ENCODE peak calls at places on chromosome 1, in nine cellular contexts. One of them, this sample, is unnamed.

GRCh38 chr1:158999301-159000069 is 10.2 kb upstream of the IFI16 start:
- DNase-seq in AG20443: peak
- DNase-seq in GM12891: no peak
- DNase-seq in NCI-H446: no peak
- DNase-seq in T-helper 9 cell: no peak
- DNase-seq in mesothelial cell of epicardium: peak
- DNase-seq in brain microvascular endothelial cell: peak
- DNase-seq in right lobe of liver: peak
- DNase-seq in ELF-1: peak
- DNase-seq in this sample: peak

GRCh38 chr1:34806396-34806795 is 13.6 kb downstream of the GJA4 start:
- DNase-seq in mesothelial cell of epicardium: no peak
- DNase-seq in T-helper 9 cell: no peak
- DNase-seq in right lobe of liver: no peak
- DNase-seq in NCI-H446: no peak
- DNase-seq in GM12891: no peak
- DNase-seq in brain microvascular endothelial cell: peak
- DNase-seq in ELF-1: no peak
- DNase-seq in AG20443: peak
- DNase-seq in this sample: no peak

GRCh38 chr1:224245188-224245587 is 62.1 kb downstream of the DEGS1 start:
- DNase-seq in GM12891: peak
- DNase-seq in brain microvascular endothelial cell: peak
- DNase-seq in NCI-H446: no peak
- DNase-seq in ELF-1: no peak
- DNase-seq in mesothelial cell of epicardium: no peak
- DNase-seq in right lobe of liver: peak
- DNase-seq in T-helper 9 cell: no peak
- DNase-seq in AG20443: no peak
- DNase-seq in this sample: no peak

GRCh38 chr1:194367121-194367520 is 1180.7 kb upstream of the B3GALT2 start:
- DNase-seq in mesothelial cell of epicardium: no peak
- DNase-seq in T-helper 9 cell: no peak
- DNase-seq in ELF-1: no peak
- DNase-seq in NCI-H446: no peak
- DNase-seq in GM12891: no peak
- DNase-seq in right lobe of liver: no peak
- DNase-seq in AG20443: no peak
- DNase-seq in brain microvascular endothelial cell: no peak
- DNase-seq in this sample: no peak

GRCh38 chr1:160953030-160953429 is 1.6 kb downstream of the ITLN2 start:
- DNase-seq in brain microvascular endothelial cell: no peak
- DNase-seq in AG20443: no peak
- DNase-seq in mesothelial cell of epicardium: no peak
- DNase-seq in GM12891: no peak
- DNase-seq in NCI-H446: no peak
- DNase-seq in T-helper 9 cell: no peak
- DNase-seq in right lobe of liver: no peak
- DNase-seq in ELF-1: no peak
- DNase-seq in this sample: no peak

GRCh38 chr1:208880433-208881100 is 636.4 kb upstream of the PLXNA2 start:
- DNase-seq in NCI-H446: peak
- DNase-seq in GM12891: no peak
- DNase-seq in ELF-1: no peak
- DNase-seq in T-helper 9 cell: no peak
- DNase-seq in brain microvascular endothelial cell: no peak
- DNase-seq in right lobe of liver: no peak
- DNase-seq in mesothelial cell of epicardium: no peak
- DNase-seq in AG20443: no peak
- DNase-seq in this sample: no peak

GRCh38 chr1:179366093-179366800 is 476 bp downstream of the AXDND1 start:
- DNase-seq in T-helper 9 cell: no peak
- DNase-seq in AG20443: peak
- DNase-seq in GM12891: no peak
- DNase-seq in brain microvascular endothelial cell: no peak
- DNase-seq in NCI-H446: no peak
- DNase-seq in right lobe of liver: no peak
- DNase-seq in mesothelial cell of epicardium: no peak
- DNase-seq in ELF-1: no peak
- DNase-seq in this sample: no peak

GRCh38 chr1:104780470-104781078 is 1030.9 kb downstream of the AMY1C start:
- DNase-seq in right lobe of liver: no peak
- DNase-seq in NCI-H446: peak
- DNase-seq in brain microvascular endothelial cell: peak
- DNase-seq in T-helper 9 cell: no peak
- DNase-seq in GM12891: peak
- DNase-seq in ELF-1: peak
- DNase-seq in mesothelial cell of epicardium: no peak
- DNase-seq in AG20443: peak
- DNase-seq in this sample: peak

GRCh38 chr1:102529446-102529845 is 532.7 kb upstream of the OLFM3 start:
- DNase-seq in brain microvascular endothelial cell: no peak
- DNase-seq in GM12891: no peak
- DNase-seq in T-helper 9 cell: no peak
- DNase-seq in mesothelial cell of epicardium: no peak
- DNase-seq in NCI-H446: no peak
- DNase-seq in ELF-1: no peak
- DNase-seq in AG20443: no peak
- DNase-seq in right lobe of liver: no peak
- DNase-seq in this sample: no peak

GRCh38 chr1:3780901-3781300 is 8.4 kb downstream of the SMIM1 start:
- DNase-seq in ELF-1: no peak
- DNase-seq in T-helper 9 cell: no peak
- DNase-seq in AG20443: no peak
- DNase-seq in GM12891: no peak
- DNase-seq in mesothelial cell of epicardium: no peak
- DNase-seq in right lobe of liver: no peak
- DNase-seq in NCI-H446: no peak
- DNase-seq in brain microvascular endothelial cell: no peak
- DNase-seq in this sample: no peak

GRCh38 chr1:229230893-229231753 is 39.8 kb upstream of the RAB4A start:
- DNase-seq in mesothelial cell of epicardium: no peak
- DNase-seq in NCI-H446: peak
- DNase-seq in AG20443: no peak
- DNase-seq in brain microvascular endothelial cell: peak
- DNase-seq in right lobe of liver: no peak
- DNase-seq in ELF-1: peak
- DNase-seq in GM12891: no peak
- DNase-seq in T-helper 9 cell: no peak
- DNase-seq in this sample: peak

GRCh38 chr1:65068202-65069011 is 79.6 kb upstream of the AK4 start:
- DNase-seq in mesothelial cell of epicardium: no peak
- DNase-seq in T-helper 9 cell: no peak
- DNase-seq in ELF-1: peak
- DNase-seq in brain microvascular endothelial cell: no peak
- DNase-seq in GM12891: peak
- DNase-seq in right lobe of liver: no peak
- DNase-seq in AG20443: no peak
- DNase-seq in NCI-H446: no peak
- DNase-seq in this sample: peak

GRCh38 chr1:196910208-196910607 is 22.4 kb downstream of the CFHR4 start:
- DNase-seq in T-helper 9 cell: no peak
- DNase-seq in ELF-1: no peak
- DNase-seq in right lobe of liver: no peak
- DNase-seq in mesothelial cell of epicardium: no peak
- DNase-seq in NCI-H446: peak
- DNase-seq in GM12891: no peak
- DNase-seq in brain microvascular endothelial cell: peak
- DNase-seq in AG20443: no peak
- DNase-seq in this sample: no peak

GRCh38 chr1:36114371-36114770 is 10.7 kb downstream of the COL8A2 start:
- DNase-seq in T-helper 9 cell: no peak
- DNase-seq in brain microvascular endothelial cell: no peak
- DNase-seq in ELF-1: peak
- DNase-seq in right lobe of liver: no peak
- DNase-seq in NCI-H446: no peak
- DNase-seq in AG20443: no peak
- DNase-seq in mesothelial cell of epicardium: no peak
- DNase-seq in GM12891: no peak
- DNase-seq in this sample: no peak

GRCh38 chr1:161185282-161185682 is 8.0 kb upstream of the B4GALT3 start:
- DNase-seq in GM12891: peak
- DNase-seq in ELF-1: no peak
- DNase-seq in right lobe of liver: peak
- DNase-seq in mesothelial cell of epicardium: no peak
- DNase-seq in AG20443: peak
- DNase-seq in brain microvascular endothelial cell: no peak
- DNase-seq in NCI-H446: peak
- DNase-seq in T-helper 9 cell: peak
- DNase-seq in this sample: no peak

GRCh38 chr1:237012789-237013383 is 8.6 kb upstream of the MT1HL1 start:
- DNase-seq in mesothelial cell of epicardium: no peak
- DNase-seq in ELF-1: no peak
- DNase-seq in AG20443: no peak
- DNase-seq in T-helper 9 cell: no peak
- DNase-seq in GM12891: no peak
- DNase-seq in NCI-H446: peak
- DNase-seq in right lobe of liver: no peak
- DNase-seq in brain microvascular endothelial cell: peak
- DNase-seq in this sample: peak

GRCh38 chr1:23759277-23759676 is 16.0 kb downstream of the ELOA start:
- DNase-seq in AG20443: no peak
- DNase-seq in right lobe of liver: no peak
- DNase-seq in mesothelial cell of epicardium: no peak
- DNase-seq in ELF-1: peak
- DNase-seq in brain microvascular endothelial cell: no peak
- DNase-seq in NCI-H446: no peak
- DNase-seq in GM12891: no peak
- DNase-seq in T-helper 9 cell: no peak
- DNase-seq in this sample: no peak

GRCh38 chr1:44784094-44785026 is 3.6 kb downstream of the BEST4 start:
- DNase-seq in NCI-H446: no peak
- DNase-seq in brain microvascular endothelial cell: no peak
- DNase-seq in ELF-1: peak
- DNase-seq in GM12891: no peak
- DNase-seq in T-helper 9 cell: peak
- DNase-seq in right lobe of liver: no peak
- DNase-seq in mesothelial cell of epicardium: no peak
- DNase-seq in AG20443: peak
- DNase-seq in this sample: no peak

GRCh38 chr1:114428083-114428754 is 82.8 kb downstream of the TRIM33 start:
- DNase-seq in NCI-H446: peak
- DNase-seq in T-helper 9 cell: peak
- DNase-seq in mesothelial cell of epicardium: no peak
- DNase-seq in brain microvascular endothelial cell: no peak
- DNase-seq in ELF-1: no peak
- DNase-seq in right lobe of liver: no peak
- DNase-seq in GM12891: no peak
- DNase-seq in AG20443: peak
- DNase-seq in this sample: no peak

This sample was measured in NCI-H510A treated with DMSO at 0.1 percent for 48 hours.